ENCODE peak calls at places on chromosomes 12 and 14, in eight cellular contexts. F is esophagus muscularis mucosa, O is mesendoderm, R is substantia nigra, L is cardiac muscle cell, W is stomach, I is OCI-LY7, B is A549. P is an unnamed sample.

GRCh38 chr14:104075530-104076151 is 9.9 kb upstream of the ASPG start:
- DNase-seq in W (no peak), L (peak; percentile 10), B (no peak), I (peak; percentile 31), O (peak; percentile 21), F (no peak), R (no peak), P (no peak)

GRCh38 chr14:103391048-103391447 is 5.8 kb downstream of the MARK3 start:
- DNase-seq in I (peak; percentile 68), R (no peak), B (peak; percentile 74), W (no peak), L (peak; percentile 92), O (peak; percentile 63), F (no peak), P (peak; percentile 46)

GRCh38 chr14:62304172-62304571 is 542.0 kb downstream of the SNAPC1 start:
- DNase-seq in R (no peak), L (no peak), F (no peak), W (no peak), B (no peak), O (no peak), I (no peak), P (no peak)

GRCh38 chr14:68795602-68796417 is 2.9 kb upstream of the ZFP36L1 start:
- DNase-seq in R (peak; percentile 28), L (peak; percentile 79), F (peak; percentile 96), O (peak; percentile 97), B (peak; percentile 90), W (peak; percentile 85), I (peak; percentile 90), P (peak; percentile 71)

GRCh38 chr12:75706786-75707605 is 195.6 kb upstream of the KRR1 start:
- DNase-seq in B (no peak), O (no peak), R (no peak), F (no peak), I (no peak), L (peak; percentile 85), W (no peak), P (no peak)

GRCh38 chr14:84554136-84554535 is 975.8 kb upstream of the FLRT2 start:
- DNase-seq in F (no peak), B (no peak), L (no peak), R (no peak), I (no peak), O (no peak), W (no peak), P (no peak)

GRCh38 chr14:33668066-33668465 is 282.8 kb downstream of the EGLN3 start:
- DNase-seq in R (no peak), L (no peak), B (no peak), O (no peak), I (no peak), F (no peak), W (no peak), P (no peak)

GRCh38 chr12:130658106-130658505 is 58.0 kb downstream of the RIMBP2 start:
- DNase-seq in R (no peak), F (no peak), B (no peak), L (no peak), W (no peak), I (no peak), O (no peak), P (no peak)

GRCh38 chr14:58430156-58430555 is 2.6 kb downstream of the KIAA0586 start:
- DNase-seq in O (no peak), B (no peak), F (no peak), W (no peak), R (no peak), L (peak; percentile 53), I (peak; percentile 10), P (no peak)

GRCh38 chr12:89959188-89959587 is 250.6 kb upstream of the ATP2B1 start:
- DNase-seq in W (no peak), L (no peak), F (no peak), B (no peak), O (no peak), I (no peak), R (no peak), P (no peak)

DNA sequence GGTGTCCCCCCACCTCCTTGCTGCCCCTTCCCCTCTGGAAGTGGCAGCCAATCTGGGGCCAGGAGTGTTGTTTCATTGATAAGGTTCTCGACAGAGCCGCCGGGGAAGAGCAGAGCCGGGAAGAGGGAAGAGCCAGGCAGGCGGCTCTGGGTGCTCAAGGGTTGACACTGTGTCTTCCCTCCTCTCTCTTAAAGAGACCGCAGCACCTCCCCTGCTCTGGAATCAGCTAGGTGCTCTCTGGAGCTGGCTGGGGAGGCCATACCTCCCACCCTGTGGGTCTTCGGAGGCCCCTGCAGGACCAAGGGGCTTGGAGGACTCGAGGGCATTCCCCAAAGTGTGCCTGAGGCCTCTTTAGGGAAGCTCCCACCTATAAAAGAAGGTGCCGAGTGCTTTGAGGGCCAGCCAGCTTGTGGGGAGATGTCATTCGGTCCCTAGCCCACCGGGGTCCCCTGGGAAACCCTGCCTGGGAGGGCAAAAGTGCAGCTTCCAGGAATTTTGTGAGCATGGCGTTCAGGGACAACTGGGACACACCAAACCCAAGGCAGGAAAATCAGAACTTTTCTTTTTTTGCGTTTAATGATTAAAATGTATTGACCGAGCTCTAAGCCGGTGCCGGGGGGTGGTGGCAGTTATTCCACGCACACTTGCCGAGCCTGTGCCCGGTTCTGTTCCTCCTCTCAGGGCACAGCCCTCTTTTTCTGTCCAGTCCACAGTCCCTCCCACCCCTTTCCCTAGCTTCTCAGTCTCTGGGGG is 2.9 kb downstream of the SETD1B start:
- DNase-seq in W (no peak), O (peak; percentile 60), L (peak; percentile 40), B (peak; percentile 51), F (no peak), R (no peak), I (no peak), P (no peak)
- H3K27ac ChIP-seq in W (peak overlapping the region; percentile 5), O (no peak overlapping the region), L (peak overlapping the region; percentile 100), B (peak overlapping the region; percentile 100), F (peak overlapping the region; percentile 100), R (peak overlapping the region; percentile 30), I (peak overlapping the region; percentile 45), P (peak overlapping the region; percentile 54)

GRCh38 chr14:61120576-61120975 is 139.5 kb downstream of the SLC38A6 start:
- DNase-seq in O (no peak), W (no peak), F (no peak), L (no peak), B (no peak), I (no peak), R (no peak), P (no peak)
- H3K27ac ChIP-seq in O (no peak overlapping the region), W (no peak overlapping the region), F (no peak overlapping the region), L (no peak overlapping the region), B (peak overlapping the region; percentile 84), I (no peak overlapping the region), R (no peak overlapping the region), P (no peak overlapping the region)

DNA sequence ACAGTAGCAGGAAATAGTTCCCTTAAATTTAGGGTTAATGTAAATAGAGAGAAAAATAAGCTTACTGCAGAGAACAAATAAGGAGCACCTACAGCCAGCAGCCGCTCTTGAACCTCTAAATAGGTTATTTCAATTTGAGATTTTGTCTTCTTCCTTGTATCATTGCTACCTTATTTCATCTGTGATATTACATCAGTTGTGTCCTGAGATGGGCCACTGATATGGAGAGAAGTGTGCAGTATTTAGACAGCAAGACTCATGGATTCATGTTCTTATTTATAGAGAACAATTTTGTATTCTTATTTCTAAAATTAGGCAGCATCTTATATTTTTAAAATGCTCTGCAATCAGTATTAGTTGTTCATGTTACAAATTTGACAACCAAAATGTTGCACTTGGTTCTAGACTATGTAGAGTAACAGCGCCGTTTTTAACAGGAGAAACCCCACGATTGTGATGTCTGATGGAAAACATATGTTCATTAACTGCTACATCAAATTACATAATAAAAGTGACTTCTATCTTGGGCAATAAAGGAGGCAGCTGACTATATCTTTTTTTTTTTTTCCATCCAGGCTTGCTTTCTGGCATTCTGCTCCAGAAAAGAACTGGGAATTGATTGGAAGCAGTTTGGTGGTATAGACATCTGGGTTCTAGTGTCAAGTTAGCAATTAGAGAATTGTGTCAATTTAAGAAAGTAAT is 117.9 kb downstream of the CAND1 start:
- DNase-seq in B (no peak), I (no peak), W (no peak), L (no peak), R (no peak), F (no peak), O (no peak), P (no peak)
- H3K27ac ChIP-seq in B (no peak overlapping the region), I (no peak overlapping the region), W (no peak overlapping the region), L (no peak overlapping the region), R (no peak overlapping the region), F (no peak overlapping the region), O (no peak overlapping the region), P (no peak overlapping the region)

DNA sequence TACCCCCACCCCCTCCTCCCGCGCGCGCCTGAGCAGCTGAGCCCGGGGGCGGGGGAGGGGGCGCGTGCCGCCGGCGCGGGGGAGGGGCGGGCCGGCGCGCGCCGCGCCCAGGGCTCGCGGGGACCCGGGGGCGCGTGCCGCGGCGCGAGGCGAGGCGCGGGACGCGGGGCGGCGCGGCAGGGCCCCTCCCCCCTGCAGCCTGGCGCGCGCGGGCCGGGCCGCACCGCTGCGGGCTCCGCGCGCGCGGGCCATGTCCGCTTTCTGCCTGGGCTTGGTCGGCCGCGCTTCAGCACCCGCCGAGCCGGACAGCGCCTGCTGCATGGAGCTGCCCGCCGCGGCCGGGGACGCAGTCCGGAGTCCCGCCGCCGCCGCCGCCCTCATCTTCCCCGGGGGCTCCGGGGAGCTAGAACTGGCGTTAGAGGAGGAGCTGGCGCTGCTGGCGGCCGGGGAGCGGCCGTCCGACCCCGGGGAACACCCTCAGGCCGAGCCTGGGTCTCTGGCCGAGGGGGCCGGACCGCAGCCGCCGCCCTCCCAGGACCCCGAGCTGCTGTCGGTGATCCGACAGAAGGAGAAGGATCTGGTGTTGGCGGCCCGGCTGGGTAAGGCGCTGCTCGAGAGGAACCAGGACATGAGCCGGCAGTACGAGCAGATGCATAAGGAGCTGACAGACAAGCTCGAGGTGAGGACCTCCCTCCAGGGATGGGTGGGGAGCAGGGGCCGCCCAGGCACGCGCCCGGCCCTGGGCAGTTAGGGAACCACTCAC is 764 bp downstream of the BICDL1 start:
- DNase-seq in L (peak; percentile 83), O (peak; percentile 83), B (peak; percentile 71), I (peak; percentile 75), F (no peak), W (peak; percentile 90), R (peak; percentile 28), P (peak; percentile 44)
- H3K27ac ChIP-seq in L (no peak overlapping the region), O (peak overlapping the region; percentile 86), B (peak overlapping the region; percentile 65), I (peak overlapping the region; percentile 62), F (no peak overlapping the region), W (peak overlapping the region; percentile 89), R (no peak overlapping the region), P (peak overlapping the region; percentile 87)

P was measured in CD4-positive, alpha-beta T cell.